ENCODE peak calls at places on chromosomes 12 and 14, in four cellular contexts. X, T, R and V are unnamed samples.

GRCh38 chr12:106671840-106672239 is 89.0 kb downstream of the RFX4 start:
- DNase-seq in R (peak), T (no peak), X (no peak), V (no peak)

GRCh38 chr12:6750506-6750905 is 2.4 kb downstream of the MLF2 start:
- DNase-seq in T (no peak), R (no peak), X (no peak), V (no peak)

GRCh38 chr12:57603758-57604453 is 718 bp upstream of the DTX3 start:
- DNase-seq in X (peak), R (no peak), T (no peak), V (peak)

GRCh38 chr12:52741378-52742195 is 35.6 kb downstream of the KRT76 start:
- DNase-seq in X (peak), R (no peak), T (peak), V (peak)

GRCh38 chr12:57110189-57111045 is 745 bp downstream of the STAT6 start:
- DNase-seq in R (no peak), T (peak), X (peak), V (peak)

GRCh38 chr12:76680940-76681339 is 83.0 kb upstream of the ZDHHC17 start:
- DNase-seq in R (no peak), T (peak), X (no peak), V (no peak)

GRCh38 chr14:60165547-60165876 is 314 bp upstream of the DHRS7 start:
- DNase-seq in T (no peak), X (no peak), R (no peak), V (no peak)

GRCh38 chr12:87801860-87802720 is 227.1 kb downstream of the C12orf50 start:
- DNase-seq in X (no peak), T (peak), R (no peak), V (no peak)

GRCh38 chr12:49934505-49934904 is 16.0 kb upstream of the AQP2 start:
- DNase-seq in T (no peak), X (no peak), R (no peak), V (no peak)

GRCh38 chr12:65968889-65969509 is 144.7 kb downstream of the HMGA2 start:
- DNase-seq in T (no peak), X (no peak), R (no peak), V (no peak)

GRCh38 chr14:30610719-30611388 is 11.3 kb upstream of the SCFD1 start:
- DNase-seq in X (peak), R (no peak), T (peak), V (peak)

GRCh38 chr12:40551466-40551865 is 140.8 kb upstream of the CNTN1 start:
- DNase-seq in X (no peak), T (no peak), R (no peak), V (no peak)

GRCh38 chr12:64780531-64781373 is 21.5 kb upstream of the GNS start:
- DNase-seq in X (no peak), T (no peak), R (no peak), V (peak)

GRCh38 chr14:81766597-81766996 is 232.9 kb upstream of the SEL1L start:
- DNase-seq in R (no peak), X (no peak), T (no peak), V (no peak)

GRCh38 chr14:101069666-101070362 is 166.3 kb upstream of the RTL1 start:
- DNase-seq in X (no peak), R (peak), T (no peak), V (no peak)

GRCh38 chr12:108671110-108671509 is 37.4 kb upstream of the SELPLG start:
- DNase-seq in T (no peak), R (no peak), X (no peak), V (no peak)

GRCh38 chr14:102819790-102820330 is 42.6 kb downstream of the TRAF3 start:
- DNase-seq in X (no peak), T (no peak), R (no peak), V (no peak)

GRCh38 chr12:93982847-93983315 is 165.5 kb upstream of the PLXNC1 start:
- DNase-seq in X (no peak), R (no peak), T (peak), V (peak)

GRCh38 chr12:42846782-42847181 is 257.2 kb upstream of the PRICKLE1 start:
- DNase-seq in X (no peak), T (no peak), R (no peak), V (peak)

GRCh38 chr14:95500772-95501401 is 15.6 kb downstream of the SYNE3 start:
- DNase-seq in T (no peak), X (no peak), R (no peak), V (peak)

GRCh38 chr12:52631676-52632459 is 13.5 kb upstream of the KRT73 start:
- DNase-seq in R (peak), X (no peak), T (no peak), V (no peak)

GRCh38 chr14:61280092-61280525 is 1.0 kb downstream of the TMEM30B start:
- DNase-seq in X (no peak), T (no peak), R (no peak), V (no peak)

GRCh38 chr12:50918584-50919316 is 33.6 kb upstream of the HIGD1C start:
- DNase-seq in T (no peak), R (no peak), X (no peak), V (no peak)

GRCh38 chr12:12719496-12719895 is 2.3 kb downstream of the CDKN1B start:
- DNase-seq in R (no peak), T (peak), X (no peak), V (peak)

GRCh38 chr12:61414470-61414869 is 845.7 kb upstream of the USP15 start:
- DNase-seq in R (no peak), T (no peak), X (no peak), V (no peak)

GRCh38 chr12:53344487-53344823 is 8.3 kb upstream of the SP7 start:
- DNase-seq in X (no peak), T (no peak), R (no peak), V (no peak)

GRCh38 chr12:54300732-54301427 is at the start of gene NFE2:
- DNase-seq in T (peak), R (peak), X (no peak), V (peak)

GRCh38 chr12:468671-469389 is 9.1 kb downstream of the B4GALNT3 start:
- DNase-seq in T (no peak), R (no peak), X (no peak), V (peak)

GRCh38 chr12:108518101-108518715 is 3.1 kb downstream of the FICD start:
- DNase-seq in T (no peak), X (no peak), R (peak), V (no peak)

GRCh38 chr14:37089410-37089809 is 83.0 kb downstream of the SLC25A21 start:
- DNase-seq in R (no peak), T (no peak), X (no peak), V (no peak)

GRCh38 chr14:47539065-47539464 is 136.3 kb downstream of the MDGA2 start:
- DNase-seq in T (peak), X (no peak), R (no peak), V (peak)

GRCh38 chr14:71620401-71620800 is 311.8 kb upstream of the RGS6 start:
- DNase-seq in X (no peak), R (no peak), T (no peak), V (peak)

GRCh38 chr14:80491131-80491530 is 279.8 kb upstream of the DIO2 start:
- DNase-seq in T (no peak), R (no peak), X (peak), V (no peak)